ENCODE peak calls at places on chromosomes 12 and 14, in nine cellular contexts. P, L, F, T, R, D, U, W and Q are unnamed samples.

GRCh38 chr14:52355016-52355430 is 40.9 kb downstream of the PTGER2 start:
- DNase-seq in P (no peak), L (no peak), F (no peak), T (peak; percentile 95), R (no peak), D (no peak), U (no peak), W (peak; percentile 93), Q (no peak)

GRCh38 chr12:6306599-6307220 is 3.8 kb upstream of the PLEKHG6 start:
- DNase-seq in P (no peak), L (no peak), F (no peak), T (no peak), R (no peak), D (no peak), U (no peak), W (no peak), Q (no peak)

GRCh38 chr12:46494424-46494823 is 121.9 kb upstream of the SLC38A2 start:
- DNase-seq in P (no peak), L (no peak), F (no peak), T (peak; percentile 74), R (no peak), D (no peak), U (no peak), W (peak; percentile 83), Q (no peak)

GRCh38 chr14:89276424-89276975 is 140.5 kb downstream of the FOXN3 start:
- DNase-seq in P (peak; percentile 62), L (peak; percentile 72), F (no peak), T (peak; percentile 34), R (no peak), D (peak; percentile 33), U (no peak), W (no peak), Q (no peak)

GRCh38 chr12:89236237-89236636 is 116.1 kb downstream of the DUSP6 start:
- DNase-seq in P (no peak), L (no peak), F (no peak), T (no peak), R (no peak), D (no peak), U (no peak), W (peak; percentile 73), Q (no peak)

GRCh38 chr12:132444957-132445883 is 44.7 kb upstream of the FBRSL1 start:
- DNase-seq in P (peak; percentile 95), L (peak; percentile 84), F (no peak), T (no peak), R (no peak), D (peak; percentile 80), U (peak; percentile 77), W (no peak), Q (no peak)

GRCh38 chr14:35369701-35370191 is 34.8 kb downstream of the NFKBIA start:
- DNase-seq in P (peak; percentile 54), L (no peak), F (peak; percentile 18), T (no peak), R (no peak), D (no peak), U (no peak), W (no peak), Q (no peak)

GRCh38 chr12:10559241-10559640 is 53.6 kb downstream of the EIF2S3B start:
- DNase-seq in P (no peak), L (no peak), F (no peak), T (no peak), R (no peak), D (no peak), U (no peak), W (no peak), Q (no peak)

GRCh38 chr12:72010365-72010764 is 71.7 kb downstream of the TPH2 start:
- DNase-seq in P (no peak), L (no peak), F (no peak), T (no peak), R (no peak), D (no peak), U (no peak), W (no peak), Q (no peak)

GRCh38 chr14:97442363-97442762 is 645.2 kb downstream of the VRK1 start:
- DNase-seq in P (peak; percentile 25), L (peak; percentile 38), F (no peak), T (no peak), R (no peak), D (no peak), U (no peak), W (no peak), Q (no peak)

GRCh38 chr12:193282-193681 is 20.7 kb downstream of the SLC6A12 start:
- DNase-seq in P (no peak), L (no peak), F (peak; percentile 40), T (no peak), R (no peak), D (no peak), U (no peak), W (no peak), Q (no peak)

GRCh38 chr14:90354551-90355298 is 23.0 kb upstream of the NRDE2 start:
- DNase-seq in P (no peak), L (no peak), F (no peak), T (no peak), R (no peak), D (no peak), U (peak; percentile 66), W (no peak), Q (no peak)

GRCh38 chr14:77883479-77884238 is 83.8 kb downstream of the ADCK1 start:
- DNase-seq in P (no peak), L (no peak), F (no peak), T (no peak), R (no peak), D (no peak), U (no peak), W (no peak), Q (no peak)

GRCh38 chr12:11743333-11743732 is 93.9 kb downstream of the ETV6 start:
- DNase-seq in P (no peak), L (no peak), F (no peak), T (no peak), R (no peak), D (no peak), U (no peak), W (no peak), Q (no peak)

GRCh38 chr14:101315802-101316296 is 245.4 kb upstream of the DIO3 start:
- DNase-seq in P (no peak), L (no peak), F (no peak), T (no peak), R (no peak), D (no peak), U (no peak), W (no peak), Q (no peak)